ENCODE peak calls at places on chromosomes 16 and 17, in five cellular contexts. E is AG10803, J is astrocyte of the cerebellum, K is tibial artery, Q is hepatocyte. F is an unnamed sample.

GRCh38 chr17:60451965-60452364 is 29.7 kb downstream of the CHCT1 start:
- DNase-seq in E (no peak), J (no peak), K (no peak), Q (no peak), F (no peak)

GRCh38 chr16:31094088-31094423 is 541 bp downstream of the VKORC1 start:
- DNase-seq in E (no peak), J (no peak), K (peak; percentile 32), Q (peak; percentile 32), F (no peak)

GRCh38 chr16:7849891-7850290 is 517.2 kb downstream of the RBFOX1 start:
- DNase-seq in E (no peak), J (no peak), K (no peak), Q (no peak), F (no peak)

GRCh38 chr17:28667870-28668269 is 5.9 kb downstream of the SUPT6H start:
- DNase-seq in E (no peak), J (no peak), K (no peak), Q (no peak), F (no peak)

GRCh38 chr17:79995691-79996090 is 40.0 kb downstream of the TBC1D16 start:
- DNase-seq in E (no peak), J (no peak), K (no peak), Q (no peak), F (no peak)

GRCh38 chr17:49201481-49201927 is 8.9 kb downstream of the GNGT2 start:
- DNase-seq in E (peak; percentile 70), J (peak; percentile 16), K (no peak), Q (no peak), F (peak; percentile 66)

GRCh38 chr17:77637807-77638182 is 320.7 kb upstream of the TNRC6C start:
- DNase-seq in E (no peak), J (no peak), K (no peak), Q (no peak), F (no peak)

GRCh38 chr17:52823155-52823554 is 664.6 kb upstream of the CA10 start:
- DNase-seq in E (no peak), J (no peak), K (no peak), Q (no peak), F (no peak)

GRCh38 chr16:68374961-68375660 is 64.3 kb downstream of the PRMT7 start:
- DNase-seq in E (no peak), J (no peak), K (no peak), Q (no peak), F (no peak)

GRCh38 chr17:40720904-40721303 is 17.4 kb upstream of the KRT24 start:
- DNase-seq in E (no peak), J (no peak), K (no peak), Q (no peak), F (no peak)

GRCh38 chr16:56858375-56858774 is 6.6 kb upstream of the SLC12A3 start:
- DNase-seq in E (no peak), J (no peak), K (no peak), Q (no peak), F (no peak)

GRCh38 chr17:77445030-77445907 is 304.5 kb downstream of the SEC14L1 start:
- DNase-seq in E (peak; percentile 96), J (no peak), K (peak; percentile 60), Q (no peak), F (peak; percentile 43)

GRCh38 chr17:27985306-27985705 is 57.2 kb upstream of the NLK start:
- DNase-seq in E (no peak), J (no peak), K (no peak), Q (no peak), F (no peak)

GRCh38 chr16:56334761-56335160 is 90.6 kb downstream of the AMFR start:
- DNase-seq in E (no peak), J (no peak), K (no peak), Q (no peak), F (no peak)

GRCh38 chr16:583815-584591 is 5.9 kb upstream of the RAB40C start:
- DNase-seq in E (no peak), J (no peak), K (no peak), Q (no peak), F (no peak)

GRCh38 chr16:586645-587590 is 2.9 kb upstream of the RAB40C start:
- DNase-seq in E (no peak), J (no peak), K (no peak), Q (no peak), F (no peak)

GRCh38 chr16:583470-583814 is 6.4 kb upstream of the RAB40C start:
- DNase-seq in E (no peak), J (no peak), K (no peak), Q (no peak), F (no peak)

GRCh38 chr16:586047-586644 is 3.7 kb upstream of the RAB40C start:
- DNase-seq in E (peak; percentile 40), J (peak; percentile 54), K (no peak), Q (no peak), F (no peak)

GRCh38 chr16:585351-585750 is 4.5 kb upstream of the RAB40C start:
- DNase-seq in E (no peak), J (no peak), K (no peak), Q (no peak), F (no peak)
- TF ChIP-seq CTCF in E (no peak), J (no peak), K (no peak), Q (no peak), F (peak; percentile 17)

GRCh38 chr17:6575596-6575988 is 19.2 kb upstream of the PITPNM3 start:
- DNase-seq in E (no peak), J (no peak), K (no peak), Q (no peak), F (no peak)
- TF ChIP-seq CTCF in E (no peak), J (no peak), K (no peak), Q (no peak), F (no peak)

DNA sequence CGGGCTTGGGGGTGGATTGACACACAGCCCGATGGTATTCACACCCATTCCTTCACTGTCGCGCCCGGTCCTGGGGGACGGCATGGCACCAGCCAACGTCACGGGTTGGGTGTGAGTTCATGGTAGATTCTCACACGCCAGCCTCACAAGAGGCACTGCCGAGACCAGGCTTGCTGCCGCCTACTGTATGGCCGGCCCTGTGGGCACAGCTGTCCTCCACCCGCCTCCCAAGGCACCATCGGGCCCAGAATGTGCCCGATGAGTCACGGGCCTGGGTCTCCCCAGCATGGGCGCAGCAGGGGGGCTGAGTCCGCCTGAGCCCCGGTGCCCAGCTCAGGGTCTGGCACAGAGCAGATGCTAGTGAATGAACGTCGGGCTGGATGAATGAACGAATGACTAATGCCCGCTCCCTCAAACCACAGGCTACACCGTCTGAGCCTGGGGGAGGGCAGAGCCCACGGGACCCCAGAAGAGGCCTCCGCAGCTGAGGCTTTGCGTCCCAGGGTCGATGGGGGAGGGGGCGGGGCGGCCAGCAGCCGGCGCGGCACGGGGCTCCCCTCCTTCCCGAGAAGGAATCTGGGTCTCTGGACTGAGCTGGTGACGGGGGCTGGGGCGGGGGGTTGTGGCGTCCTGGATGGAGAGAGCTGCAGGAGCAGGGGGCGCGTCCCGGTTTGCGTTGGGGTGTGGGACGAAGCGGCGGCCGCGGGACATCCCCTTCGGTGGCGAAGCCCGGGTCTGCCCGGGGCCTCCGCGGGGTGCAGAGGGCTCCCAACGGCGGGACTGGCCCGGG is 829 bp downstream of the PITPNM3 start:
- DNase-seq in E (peak; percentile 19), J (no peak), K (no peak), Q (peak; percentile 50), F (no peak)
- TF ChIP-seq CTCF in E (no peak), J (no peak), K (no peak), Q (no peak), F (no peak)

DNA sequence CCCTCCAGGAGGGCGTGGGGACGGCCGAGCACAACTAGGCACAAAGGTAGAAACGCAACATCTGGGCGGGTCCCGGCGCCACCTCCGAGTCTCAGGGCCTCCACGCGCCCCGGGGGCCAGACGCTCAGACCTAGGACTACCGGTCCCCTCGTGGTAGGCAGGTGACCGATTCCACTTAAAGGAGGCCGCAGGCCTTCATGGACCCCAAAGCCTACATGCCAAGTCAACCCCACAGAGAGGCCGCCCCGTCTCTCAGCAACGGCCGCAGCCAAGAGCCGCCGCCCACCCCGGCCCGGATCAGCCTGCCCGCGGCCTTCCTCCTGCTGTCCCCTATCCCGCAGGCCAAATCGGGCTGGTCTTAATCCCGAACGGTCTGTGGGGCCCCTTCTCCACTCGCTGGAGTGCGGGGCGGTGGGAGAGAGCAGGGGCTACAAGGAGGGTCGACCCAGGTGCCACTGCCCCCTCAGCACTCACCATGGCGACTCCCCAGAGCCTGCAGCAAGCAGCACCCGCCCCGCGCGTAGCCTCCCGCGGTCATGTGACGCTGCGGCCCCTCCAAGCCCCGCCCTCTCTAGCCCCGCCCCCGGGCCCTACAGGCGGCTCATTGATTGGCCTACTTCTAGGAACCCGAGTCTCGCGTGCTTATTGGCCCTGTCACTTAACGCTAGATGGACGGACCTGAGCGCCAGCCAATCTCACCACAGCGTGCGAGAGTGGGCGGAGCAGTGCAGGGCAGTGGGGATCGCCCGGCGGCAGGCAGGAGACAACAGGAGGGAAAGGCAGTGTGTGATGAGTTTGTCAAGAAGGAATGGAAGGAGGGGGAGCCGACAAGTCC is at the start of gene VPS35:
- DNase-seq in E (peak; percentile 98), J (peak; percentile 97), K (peak; percentile 99), Q (peak; percentile 100), F (peak; percentile 98)
- TF ChIP-seq CTCF in E (peak; percentile 32), J (no peak), K (no peak), Q (peak; percentile 43), F (peak; percentile 51)

GRCh38 chr17:82107341-82107860 is 9.4 kb upstream of the FASN start:
- DNase-seq in E (no peak), J (no peak), K (no peak), Q (peak; percentile 24), F (no peak)
- TF ChIP-seq CTCF in E (peak; percentile 23), J (peak; percentile 25), K (no peak), Q (no peak), F (no peak)

F was measured in HFFc6.